ENCODE peak calls at places on chromosome 3, in nine cellular contexts. L is fibroblast of lung, D is OCI-LY7, I is H1, Y is PC-9, O is mammary epithelial cell, J is DND-41, X is mesendoderm, M is SK-N-SH. F is an unnamed sample.

GRCh38 chr3:181757694-181758306 is 46.1 kb downstream of the SOX2 start:
- DNase-seq in D (no peak), X (no peak), O (no peak), M (no peak), J (no peak), L (no peak), Y (no peak), I (no peak), F (no peak)

GRCh38 chr3:129421236-129421883 is 7.1 kb downstream of the EFCAB12 start:
- DNase-seq in I (no peak), Y (no peak), D (no peak), L (no peak), J (no peak), M (no peak), O (no peak), X (no peak), F (no peak)

GRCh38 chr3:39126532-39127071 is 19.1 kb downstream of the TTC21A start:
- DNase-seq in O (peak; percentile 24), X (peak; percentile 83), Y (peak; percentile 29), J (peak; percentile 59), I (no peak), L (peak; percentile 50), D (peak; percentile 48), M (peak; percentile 52), F (no peak)

GRCh38 chr3:14879161-14879888 is 60.6 kb downstream of the FGD5 start:
- DNase-seq in Y (no peak), I (no peak), O (no peak), X (peak; percentile 51), D (no peak), J (peak; percentile 93), M (peak; percentile 54), L (no peak), F (no peak)

GRCh38 chr3:179015551-179016020 is 56.0 kb downstream of the ZMAT3 start:
- DNase-seq in O (peak; percentile 75), M (peak; percentile 50), I (peak; percentile 23), Y (peak; percentile 67), D (peak; percentile 86), L (peak; percentile 66), X (peak; percentile 87), J (peak; percentile 78), F (peak; percentile 36)

GRCh38 chr3:46898321-46899150 is 21.0 kb downstream of the PTH1R start:
- DNase-seq in L (no peak), I (no peak), Y (no peak), O (no peak), X (no peak), J (no peak), M (no peak), D (no peak), F (no peak)

GRCh38 chr3:148938306-148938705 is 53.0 kb upstream of the GYG1 start:
- DNase-seq in J (no peak), M (no peak), X (no peak), O (no peak), D (no peak), Y (no peak), I (no peak), L (peak; percentile 12), F (no peak)

GRCh38 chr3:140391041-140391440 is 286.8 kb upstream of the TRIM42 start:
- DNase-seq in I (no peak), M (peak; percentile 6), O (no peak), Y (no peak), L (no peak), J (no peak), X (peak; percentile 23), D (no peak), F (no peak)

GRCh38 chr3:159236306-159236705 is 434.5 kb downstream of the MFSD1 start:
- DNase-seq in J (no peak), O (no peak), I (no peak), L (peak; percentile 39), X (no peak), D (no peak), M (peak; percentile 10), Y (no peak), F (no peak)

GRCh38 chr3:160885791-160886286 is 129.8 kb downstream of the PPM1L start:
- DNase-seq in I (peak; percentile 17), D (no peak), Y (no peak), L (peak; percentile 72), X (peak; percentile 74), M (no peak), J (peak; percentile 98), O (no peak), F (no peak)

GRCh38 chr3:165749817-165750216 is 87.4 kb downstream of the BCHE start:
- DNase-seq in L (no peak), O (no peak), I (no peak), D (no peak), X (no peak), M (no peak), J (no peak), Y (no peak), F (no peak)

GRCh38 chr3:21624514-21624913 is 126.5 kb downstream of the ZNF385D start:
- DNase-seq in D (no peak), L (peak; percentile 70), I (no peak), Y (no peak), O (no peak), J (no peak), M (no peak), X (no peak), F (no peak)

GRCh38 chr3:150787741-150788370 is 24.9 kb upstream of the SIAH2 start:
- DNase-seq in O (peak; percentile 50), L (peak; percentile 64), Y (peak; percentile 55), D (peak; percentile 76), I (no peak), X (peak; percentile 85), M (peak; percentile 74), J (peak; percentile 78), F (no peak)

DNA sequence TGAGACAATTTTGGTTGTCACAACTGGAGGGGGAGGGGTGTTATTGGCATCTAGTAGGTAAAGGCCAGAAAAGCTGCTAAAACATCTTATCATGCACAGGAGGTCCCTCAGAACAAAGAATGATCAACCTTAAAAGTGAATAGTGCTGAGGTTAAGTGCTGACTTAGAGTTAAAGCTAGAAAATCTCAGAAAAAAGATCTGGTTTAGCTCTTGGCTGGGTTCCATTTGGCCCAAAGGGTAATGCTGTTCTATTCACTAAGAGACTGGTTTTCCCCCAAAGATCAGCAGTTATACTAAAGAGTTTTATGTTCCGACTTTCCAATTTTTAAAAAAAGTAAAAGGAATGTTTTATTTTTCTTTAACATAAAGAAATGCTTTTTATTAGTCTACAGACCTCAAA is 15.6 kb downstream of the DCBLD2 start:
- DNase-seq in X (peak; percentile 49), M (peak; percentile 19), Y (no peak), D (no peak), L (peak; percentile 36), I (no peak), J (no peak), O (no peak), F (no peak)
- H3K79me2 ChIP-seq in X (peaks cover 25% of the 10 kb centered on the region), M (peaks cover 100% of the 10 kb centered on the region), Y (peaks cover 84% of the 10 kb centered on the region), D (no peaks in the 10 kb centered on the region), L (peaks cover 98% of the 10 kb centered on the region), I (peaks cover 90% of the 10 kb centered on the region), J (peaks cover 6% of the 10 kb centered on the region), O (peaks cover 99% of the 10 kb centered on the region), F (peaks cover 100% of the 10 kb centered on the region)

GRCh38 chr3:49930922-49931321 is 1.3 kb upstream of the MON1A start:
- DNase-seq in O (no peak), D (peak; percentile 75), Y (peak; percentile 39), J (no peak), I (no peak), L (no peak), M (no peak), X (peak; percentile 93), F (no peak)
- H3K4me2 ChIP-seq in O (no peak overlapping the region), D (peak overlapping the region; percentile 89), Y (peak overlapping the region; percentile 93), J (no peak overlapping the region), I (peak overlapping the region; percentile 33), L (no peak overlapping the region), M (no peak overlapping the region), X (no peak overlapping the region), F (no peak overlapping the region)

GRCh38 chr3:63877737-63878393 is 14.2 kb downstream of the ATXN7 start:
- DNase-seq in L (peak; percentile 64), Y (no peak), O (peak; percentile 43), X (no peak), J (no peak), I (no peak), M (no peak), D (no peak), F (no peak)

GRCh38 chr3:63876260-63876659 is 12.6 kb downstream of the ATXN7 start:
- DNase-seq in M (no peak), J (no peak), O (no peak), I (no peak), L (no peak), X (no peak), D (no peak), Y (no peak), F (no peak)

GRCh38 chr3:63875510-63875909 is 11.8 kb downstream of the ATXN7 start:
- DNase-seq in L (no peak), I (no peak), D (no peak), O (no peak), Y (no peak), X (no peak), J (no peak), M (no peak), F (no peak)

GRCh38 chr3:63878394-63879089 is 14.9 kb downstream of the ATXN7 start:
- DNase-seq in X (no peak), J (no peak), L (no peak), D (no peak), Y (no peak), I (no peak), O (no peak), M (no peak), F (no peak)

DNA sequence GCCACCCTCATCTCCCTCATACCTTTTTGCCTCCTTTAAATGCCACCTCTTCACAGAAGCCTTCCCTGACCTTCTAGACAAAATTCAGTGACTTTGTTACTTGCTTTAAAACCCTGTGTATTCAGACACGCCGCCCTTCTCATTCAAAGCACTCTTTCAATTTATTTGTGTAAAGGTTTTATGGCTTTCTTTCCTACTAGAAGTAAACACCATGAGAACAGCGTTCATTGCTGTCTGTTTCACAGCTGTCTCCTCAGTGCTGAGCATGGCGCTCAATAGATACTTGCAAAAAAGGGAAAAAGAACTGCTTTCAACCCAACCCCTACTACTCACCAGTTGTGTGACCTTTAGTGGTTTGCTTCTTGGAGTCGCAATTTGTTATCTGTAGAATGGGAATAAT is 17.0 kb downstream of the ATXN7 start:
- DNase-seq in X (no peak), J (no peak), I (no peak), D (no peak), O (no peak), Y (no peak), M (no peak), L (no peak), F (no peak)
- H3K79me2 ChIP-seq in X (peaks cover 15% of the 10 kb centered on the region), J (peaks cover 96% of the 10 kb centered on the region), I (peaks cover 32% of the 10 kb centered on the region), D (peaks cover 92% of the 10 kb centered on the region), O (peaks cover 93% of the 10 kb centered on the region), Y (peaks cover 32% of the 10 kb centered on the region), M (peaks cover 87% of the 10 kb centered on the region), L (peaks cover 6% of the 10 kb centered on the region), F (peaks cover 64% of the 10 kb centered on the region)

DNA sequence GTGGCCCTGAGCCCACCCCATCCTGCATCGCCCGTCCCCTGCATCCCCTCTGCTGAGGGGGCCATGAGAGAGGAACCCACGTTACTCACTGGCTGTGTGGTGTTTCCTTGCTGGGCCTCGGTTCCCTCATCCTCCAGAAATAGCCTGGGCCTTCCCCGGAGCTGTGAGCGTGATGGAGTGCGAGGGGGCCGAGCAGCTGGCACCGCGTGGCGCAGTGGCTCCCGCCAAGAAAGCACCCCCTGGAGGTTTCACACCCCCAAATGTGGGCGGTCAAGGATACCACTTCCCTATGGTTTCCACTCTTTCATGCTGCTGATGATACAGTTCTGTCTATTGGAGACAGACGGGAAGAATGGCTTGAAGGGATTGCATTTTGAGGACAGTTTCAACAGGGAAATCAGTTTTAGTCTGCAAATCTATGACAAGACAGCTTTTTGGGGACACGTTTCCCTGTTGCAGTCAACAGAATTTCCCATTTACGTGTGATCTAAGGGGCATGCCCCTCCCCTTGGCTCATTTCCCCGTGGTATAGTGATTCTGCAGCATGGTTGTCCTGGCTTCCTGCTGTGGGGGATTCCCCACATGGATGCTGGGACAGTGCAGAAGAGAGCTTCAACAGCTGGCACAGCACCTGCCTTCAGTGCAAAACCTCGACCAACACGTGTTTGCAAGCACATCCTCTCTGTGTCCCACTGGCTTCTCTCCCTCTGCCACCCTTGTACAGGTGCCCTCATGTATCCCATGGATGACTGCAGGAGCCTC is 377.5 kb downstream of the LRTM1 start:
- DNase-seq in X (no peak), M (no peak), J (peak; percentile 4), O (no peak), I (no peak), Y (no peak), L (no peak), D (no peak), F (no peak)
- H3K4me2 ChIP-seq in X (no peak overlapping the region), M (no peak overlapping the region), J (no peak overlapping the region), O (no peak overlapping the region), I (no peak overlapping the region), Y (no peak overlapping the region), L (no peak overlapping the region), D (no peak overlapping the region), F (no peak overlapping the region)

F was measured in keratinocyte.